ENCODE peak calls at places on chromosomes 12 and 14, in nine cellular contexts. Z is MM.1S, F is nephron progenitor cell, O is right atrium auricular region, Y is heart right ventricle, T is WTC11, J is left ventricle myocardium inferior, A is Calu3, R is tibial artery. B is an unnamed sample.

GRCh38 chr12:130457215-130457614 is 119.5 kb downstream of the PIWIL1 start:
- DNase-seq in Z (no peak), F (no peak), O (no peak), Y (no peak), T (no peak), J (no peak), A (no peak), R (no peak), B (no peak)

GRCh38 chr14:53367631-53368030 is 214.5 kb upstream of the DDHD1 start:
- DNase-seq in Z (no peak), F (no peak), O (no peak), Y (no peak), T (no peak), J (no peak), A (no peak), R (no peak), B (no peak)

GRCh38 chr12:23217158-23217557 is 592.2 kb downstream of the ETNK1 start:
- DNase-seq in Z (no peak), F (no peak), O (no peak), Y (no peak), T (no peak), J (no peak), A (no peak), R (no peak), B (no peak)

GRCh38 chr12:114799574-114800487 is 115.9 kb upstream of the TBX3 start:
- DNase-seq in Z (no peak), F (peak), O (peak), Y (peak), T (peak), J (peak), A (no peak), R (no peak), B (peak)

GRCh38 chr12:26723379-26724308 is 109.3 kb downstream of the ITPR2 start:
- DNase-seq in Z (peak), F (no peak), O (no peak), Y (no peak), T (no peak), J (no peak), A (no peak), R (peak), B (peak)

GRCh38 chr14:95685978-95686922 is at the start of gene TCL1B:
- DNase-seq in Z (no peak), F (peak), O (no peak), Y (no peak), T (peak), J (no peak), A (no peak), R (no peak), B (no peak)

GRCh38 chr12:88052686-88053085 is 23.5 kb upstream of the C12orf50 start:
- DNase-seq in Z (peak), F (peak), O (no peak), Y (no peak), T (peak), J (no peak), A (peak), R (no peak), B (peak)

GRCh38 chr14:92900660-92901059 is 22.3 kb upstream of the CHGA start:
- DNase-seq in Z (no peak), F (no peak), O (no peak), Y (no peak), T (no peak), J (no peak), A (no peak), R (no peak), B (no peak)

GRCh38 chr12:64797156-64797555 is 27.3 kb upstream of the TBC1D30 start:
- DNase-seq in Z (no peak), F (no peak), O (no peak), Y (no peak), T (no peak), J (no peak), A (no peak), R (no peak), B (no peak)

GRCh38 chr12:64800640-64801039 is 23.8 kb upstream of the TBC1D30 start:
- DNase-seq in Z (peak), F (no peak), O (no peak), Y (no peak), T (no peak), J (no peak), A (no peak), R (no peak), B (no peak)

GRCh38 chr12:64806173-64806572 is 18.3 kb upstream of the TBC1D30 start:
- DNase-seq in Z (no peak), F (no peak), O (no peak), Y (no peak), T (no peak), J (no peak), A (no peak), R (no peak), B (no peak)

GRCh38 chr12:64798165-64798564 is 26.3 kb upstream of the TBC1D30 start:
- DNase-seq in Z (no peak), F (no peak), O (no peak), Y (no peak), T (no peak), J (no peak), A (no peak), R (no peak), B (no peak)

DNA sequence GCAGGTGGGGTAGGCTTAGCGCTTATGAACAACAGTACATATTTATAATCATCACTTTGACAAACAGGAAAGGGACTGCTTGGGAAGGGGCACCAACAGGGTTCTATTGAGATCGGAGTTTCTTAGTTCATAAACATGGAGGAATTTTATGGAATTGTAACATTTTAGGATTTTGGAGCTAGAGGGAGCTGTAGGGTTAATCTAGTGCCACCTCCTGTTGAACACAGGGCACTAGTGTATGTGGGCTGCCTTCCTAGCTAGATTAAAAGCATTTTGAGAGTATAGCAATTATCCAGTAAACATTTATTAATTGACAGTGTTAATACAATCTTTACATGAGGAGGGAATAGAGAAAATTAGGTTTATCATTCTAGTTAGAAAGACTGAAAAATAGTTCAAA is 23.1 kb upstream of the TBC1D30 start:
- DNase-seq in Z (no peak), F (no peak), O (no peak), Y (no peak), T (no peak), J (no peak), A (no peak), R (no peak), B (no peak)
- TF ChIP-seq CTCF in Z (peak), F (no peak), O (no peak), Y (no peak), T (no peak), J (no peak), A (peak), R (no peak), B (no peak)

GRCh38 chr12:38776657-38777056 is 128.7 kb downstream of the CPNE8 start:
- DNase-seq in Z (no peak), F (no peak), O (no peak), Y (no peak), T (no peak), J (no peak), A (no peak), R (no peak), B (no peak)
- TF ChIP-seq CTCF in Z (no peak), F (no peak), O (no peak), Y (no peak), T (no peak), J (no peak), A (no peak), R (no peak), B (no peak)

GRCh38 chr12:52141306-52141705 is 50.5 kb downstream of the KRT80 start:
- DNase-seq in Z (no peak), F (no peak), O (no peak), Y (no peak), T (no peak), J (no peak), A (no peak), R (no peak), B (no peak)
- TF ChIP-seq CTCF in Z (no peak), F (peak), O (no peak), Y (no peak), T (no peak), J (no peak), A (no peak), R (no peak), B (peak)

GRCh38 chr14:22226381-22226780 is 362.6 kb downstream of the DAD1 start:
- DNase-seq in Z (no peak), F (no peak), O (no peak), Y (no peak), T (no peak), J (no peak), A (peak), R (no peak), B (peak)
- TF ChIP-seq CTCF in Z (peak), F (no peak), O (peak), Y (no peak), T (no peak), J (no peak), A (no peak), R (no peak), B (peak)

DNA sequence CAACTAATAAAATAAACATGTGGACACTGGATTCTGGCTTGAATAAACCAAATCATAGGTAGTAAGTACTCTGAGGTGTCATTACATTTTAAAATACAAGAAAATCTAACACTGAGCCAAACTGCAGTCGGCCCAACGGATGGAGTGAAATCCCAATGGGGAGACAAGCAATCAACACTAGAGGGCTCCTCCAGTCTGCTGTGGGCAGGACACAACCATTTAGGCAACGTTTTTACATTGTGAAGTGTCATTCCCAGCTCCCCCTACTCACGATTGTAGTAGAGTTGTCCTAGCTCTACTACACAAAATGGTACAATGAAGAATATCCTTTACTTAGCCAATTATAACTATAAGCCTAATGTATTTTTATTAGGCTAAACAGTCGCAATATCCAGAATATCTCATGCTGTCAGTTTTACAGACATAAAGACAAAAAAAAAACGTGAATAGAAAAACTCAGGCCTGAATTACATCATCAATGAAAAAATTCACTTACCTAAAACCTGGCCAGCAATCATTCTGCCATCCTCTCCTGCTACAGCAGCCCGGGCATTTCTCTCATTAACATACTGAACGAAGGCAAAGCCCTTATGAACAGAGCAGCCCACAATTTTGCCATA is 35.7 kb downstream of the HNRNPC start:
- DNase-seq in Z (no peak), F (no peak), O (no peak), Y (no peak), T (no peak), J (no peak), A (no peak), R (no peak), B (no peak)
- TF ChIP-seq CTCF in Z (no peak), F (no peak), O (peak), Y (no peak), T (no peak), J (peak), A (no peak), R (no peak), B (peak)

DNA sequence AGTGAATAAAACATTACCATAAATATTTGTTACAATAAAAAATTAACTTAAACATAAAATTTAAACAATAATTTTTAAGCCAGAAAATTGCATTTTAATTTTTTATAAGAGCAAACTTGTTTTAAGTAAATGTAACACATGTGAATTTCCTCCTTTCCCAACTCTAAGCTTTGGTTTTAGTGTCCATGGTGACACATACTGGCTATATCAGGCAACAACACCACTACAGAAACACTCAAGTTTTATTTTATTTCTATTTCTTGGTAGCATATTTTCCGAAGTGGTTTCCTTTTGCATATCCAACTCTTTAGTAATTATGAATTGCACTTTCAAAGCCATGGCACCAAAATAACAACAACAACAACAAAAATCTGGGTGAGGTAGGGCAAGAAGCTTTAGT is 2.2 kb downstream of the NELL2 start:
- DNase-seq in Z (peak), F (no peak), O (no peak), Y (no peak), T (no peak), J (no peak), A (no peak), R (no peak), B (peak)
- TF ChIP-seq CTCF in Z (peak), F (peak), O (peak), Y (no peak), T (no peak), J (no peak), A (no peak), R (no peak), B (peak)

GRCh38 chr12:40013847-40014246 is 92.0 kb downstream of the SLC2A13 start:
- DNase-seq in Z (no peak), F (no peak), O (no peak), Y (no peak), T (no peak), J (no peak), A (no peak), R (no peak), B (no peak)
- TF ChIP-seq CTCF in Z (no peak), F (no peak), O (no peak), Y (no peak), T (no peak), J (no peak), A (no peak), R (no peak), B (no peak)

DNA sequence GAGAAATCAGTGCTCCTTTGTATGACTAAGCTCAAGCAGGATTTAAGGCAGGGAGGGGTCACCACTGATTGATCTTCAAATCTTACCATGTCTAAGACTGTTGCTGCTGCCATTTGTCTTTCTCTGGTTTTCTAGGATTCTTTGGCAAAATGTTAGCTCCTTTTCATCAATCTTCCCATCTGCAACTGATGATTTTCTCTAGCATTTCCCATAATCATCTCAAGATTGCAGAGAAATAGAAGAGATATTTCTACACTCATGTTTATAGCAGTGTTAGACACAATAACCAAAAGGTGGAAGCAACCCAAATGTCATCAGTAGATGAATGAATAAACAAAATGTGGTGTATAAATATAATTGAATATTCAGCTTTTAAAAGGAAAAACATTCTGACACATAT is 175.0 kb downstream of the RAD51B start:
- DNase-seq in Z (no peak), F (no peak), O (no peak), Y (no peak), T (no peak), J (no peak), A (no peak), R (no peak), B (no peak)
- TF ChIP-seq CTCF in Z (no peak), F (no peak), O (no peak), Y (no peak), T (no peak), J (no peak), A (no peak), R (no peak), B (no peak)

B was measured in HFFc6.